ENCODE peak calls at places on chromosome 1, in four cellular contexts. Y, L, M and S are unnamed samples.

GRCh38 chr1:54283214-54283996 is 83.4 kb downstream of the MRPL37 start:
- DNase-seq in Y (no peak), L (no peak), M (no peak), S (no peak)

GRCh38 chr1:59409986-59410385 is 113.1 kb downstream of the FGGY start:
- DNase-seq in Y (no peak), M (no peak), L (no peak), S (no peak)

GRCh38 chr1:208455821-208456220 is 211.6 kb upstream of the PLXNA2 start:
- DNase-seq in M (no peak), Y (no peak), L (no peak), S (no peak)

GRCh38 chr1:53187371-53187770 is 9.3 kb upstream of the CPT2 start:
- DNase-seq in Y (peak), M (no peak), L (no peak), S (no peak)

GRCh38 chr1:5992814-5993552 is 758 bp upstream of the NPHP4 start:
- DNase-seq in L (peak), M (peak), Y (no peak), S (no peak)

GRCh38 chr1:214473392-214473791 is 78.0 kb downstream of the PTPN14 start:
- DNase-seq in Y (no peak), M (no peak), L (peak), S (no peak)

GRCh38 chr1:48878191-48878940 is 101.7 kb upstream of the BEND5 start:
- DNase-seq in Y (no peak), M (no peak), L (no peak), S (no peak)

GRCh38 chr1:13828454-13829151 is 128.6 kb downstream of the PRDM2 start:
- DNase-seq in Y (no peak), M (no peak), L (peak), S (peak)

GRCh38 chr1:201207046-201207445 is 16.4 kb downstream of the IGFN1 start:
- DNase-seq in M (no peak), Y (no peak), L (no peak), S (no peak)

GRCh38 chr1:166947398-166948043 is 27.8 kb downstream of the ILDR2 start:
- DNase-seq in L (peak), Y (peak), M (no peak), S (peak)

GRCh38 chr1:39926820-39927219 is 25.1 kb upstream of the MYCL start:
- DNase-seq in L (no peak), Y (no peak), M (no peak), S (no peak)

GRCh38 chr1:7985851-7986612 is 24.5 kb downstream of the PARK7 start:
- DNase-seq in M (no peak), L (no peak), Y (no peak), S (no peak)

GRCh38 chr1:7984826-7985225 is 23.3 kb downstream of the PARK7 start:
- DNase-seq in Y (no peak), M (no peak), L (no peak), S (no peak)

GRCh38 chr1:7975212-7975865 is 13.8 kb downstream of the PARK7 start:
- DNase-seq in M (peak), L (peak), Y (peak), S (peak)

GRCh38 chr1:7983086-7983778 is 21.7 kb downstream of the PARK7 start:
- DNase-seq in M (no peak), Y (no peak), L (no peak), S (no peak)

DNA sequence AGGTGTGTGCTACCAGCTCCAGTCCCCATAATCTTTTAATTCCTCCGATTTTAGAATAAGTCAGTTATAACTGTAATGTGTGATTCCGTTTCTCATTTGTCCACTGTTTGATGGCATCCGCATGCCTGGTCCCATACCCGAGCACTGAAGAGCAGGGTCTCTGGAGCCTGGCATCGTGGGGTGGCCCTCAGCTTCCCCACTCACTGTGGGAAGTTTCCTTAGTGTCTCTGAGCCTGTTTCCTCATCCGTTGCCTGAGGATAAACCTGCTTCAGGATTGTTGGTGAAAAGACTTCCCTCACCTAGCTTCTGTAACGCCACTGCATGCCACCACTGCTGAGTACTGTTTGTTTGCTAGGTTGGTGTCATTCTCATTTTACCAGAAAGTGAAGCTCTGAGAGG is 19.5 kb downstream of the PARK7 start:
- DNase-seq in M (no peak), L (no peak), Y (no peak), S (no peak)
- H3K27ac ChIP-seq in M (no peak), L (no peak), Y (peak), S (no peak)

GRCh38 chr1:25651036-25651640 is 34.5 kb downstream of the MAN1C1 start:
- DNase-seq in M (no peak), Y (no peak), L (no peak), S (no peak)
- TF ChIP-seq POLR2AphosphoS5 in M (no peak), Y (no peak), L (no peak), S (no peak)

DNA sequence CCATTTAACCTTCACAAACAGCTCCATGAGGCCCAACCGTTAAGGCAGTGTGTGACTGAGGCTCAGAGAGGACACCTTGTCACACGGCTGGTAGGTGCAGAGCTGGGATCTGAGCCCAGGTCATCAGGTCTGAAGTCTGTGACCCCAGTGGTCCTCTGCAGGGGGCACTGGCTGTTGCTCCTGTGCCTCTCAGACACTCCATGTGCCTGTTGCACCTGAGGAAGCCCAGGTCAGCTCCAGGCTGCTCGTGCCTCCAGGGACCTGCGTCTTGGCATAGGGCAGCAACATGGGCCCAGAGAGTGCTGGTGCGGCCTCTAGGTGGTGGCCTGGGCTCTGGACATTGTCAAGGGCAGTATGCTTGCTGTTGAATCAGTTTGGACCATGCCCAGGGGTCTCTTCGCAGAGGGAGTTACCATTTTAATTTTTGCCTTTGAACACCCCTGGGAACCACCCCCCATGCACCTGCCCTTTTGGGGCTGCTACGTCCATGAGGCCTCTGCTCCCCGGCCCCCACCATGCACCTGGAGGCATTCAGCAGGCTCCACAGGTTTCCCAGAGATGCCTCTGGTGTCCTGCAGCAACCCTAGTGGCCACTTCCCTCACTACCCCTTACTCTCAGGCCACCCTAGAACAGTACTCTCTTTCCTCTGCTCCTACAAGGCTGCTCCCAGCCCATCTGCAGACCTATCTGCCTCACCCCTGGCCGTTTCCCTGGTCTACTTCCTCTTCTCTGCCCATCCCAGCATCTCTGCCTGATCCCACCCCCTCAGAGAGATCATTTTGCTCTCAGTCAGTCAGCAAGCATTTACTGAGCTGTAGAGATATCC is 25.2 kb upstream of the EPS8L3 start:
- DNase-seq in L (peak), M (peak), Y (peak), S (peak)
- TF ChIP-seq CTCF in L (peak), M (no peak), Y (no peak), S (no peak)

GRCh38 chr1:57204942-57205787 is 218.7 kb downstream of the DAB1 start:
- DNase-seq in Y (no peak), L (peak), M (no peak), S (no peak)
- H3K27ac ChIP-seq in Y (no peak), L (no peak), M (no peak), S (no peak)

GRCh38 chr1:33338495-33339211 is 17.8 kb upstream of the A3GALT2 start:
- DNase-seq in M (peak), L (peak), Y (peak), S (peak)
- TF ChIP-seq POLR2AphosphoS5 in M (peak), L (no peak), Y (peak), S (peak)

GRCh38 chr1:162861101-162861500 is at the start of gene CCDC190:
- DNase-seq in M (no peak), Y (no peak), L (peak), S (no peak)
- TF ChIP-seq CTCF in M (no peak), Y (no peak), L (no peak), S (no peak)